ENCODE peak calls at places on chromosomes 13 and 19, in ten cellular contexts. B, D, M, T, I, K, U, C, X and W are unnamed samples.

GRCh38 chr19:14482112-14482941 is 7.2 kb upstream of the PTGER1 start:
- DNase-seq in B (no peak), D (no peak), M (no peak), T (no peak), I (no peak), K (no peak), U (no peak), C (no peak), X (no peak), W (no peak)

GRCh38 chr19:47348819-47349795 is at the start of gene DHX34:
- DNase-seq in B (peak), D (peak), M (peak), T (peak), I (peak), K (peak), U (peak), C (peak), X (peak), W (peak)

GRCh38 chr13:50513528-50513863 is 330.0 kb downstream of the DLEU7 start:
- DNase-seq in B (no peak), D (no peak), M (no peak), T (no peak), I (no peak), K (no peak), U (no peak), C (no peak), X (no peak), W (no peak)

GRCh38 chr19:57648336-57649003 is 15.5 kb downstream of the ZNF211 start:
- DNase-seq in B (no peak), D (no peak), M (no peak), T (no peak), I (no peak), K (no peak), U (peak), C (no peak), X (no peak), W (no peak)

GRCh38 chr13:51727634-51728274 is 76.2 kb downstream of the DHRS12 start:
- DNase-seq in B (no peak), D (no peak), M (no peak), T (no peak), I (no peak), K (no peak), U (no peak), C (no peak), X (no peak), W (no peak)

GRCh38 chr19:44823373-44823698 is 14.4 kb downstream of the BCAM start:
- DNase-seq in B (no peak), D (no peak), M (no peak), T (no peak), I (no peak), K (no peak), U (no peak), C (no peak), X (no peak), W (peak)

GRCh38 chr13:40786568-40786996 is 2.8 kb upstream of the SLC25A15 start:
- DNase-seq in B (no peak), D (no peak), M (no peak), T (no peak), I (peak), K (no peak), U (no peak), C (no peak), X (no peak), W (no peak)

GRCh38 chr13:83666126-83666525 is 216.1 kb downstream of the SLITRK1 start:
- DNase-seq in B (no peak), D (no peak), M (peak), T (no peak), I (peak), K (no peak), U (no peak), C (peak), X (no peak), W (no peak)

GRCh38 chr13:26335158-26335557 is 81.2 kb downstream of the CDK8 start:
- DNase-seq in B (no peak), D (no peak), M (no peak), T (no peak), I (no peak), K (no peak), U (no peak), C (no peak), X (no peak), W (no peak)

GRCh38 chr13:30982506-30982905 is 50.0 kb downstream of the TEX26 start:
- DNase-seq in B (no peak), D (no peak), M (no peak), T (no peak), I (no peak), K (no peak), U (no peak), C (no peak), X (no peak), W (no peak)

GRCh38 chr13:93535256-93535655 is 308.6 kb downstream of the GPC6 start:
- DNase-seq in B (no peak), D (no peak), M (no peak), T (no peak), I (peak), K (no peak), U (no peak), C (no peak), X (no peak), W (no peak)

GRCh38 chr13:106753241-106753640 is 185.3 kb upstream of the ARGLU1 start:
- DNase-seq in B (no peak), D (no peak), M (no peak), T (no peak), I (no peak), K (peak), U (no peak), C (no peak), X (no peak), W (no peak)

GRCh38 chr13:72537400-72537780 is 190.0 kb downstream of the MZT1 start:
- DNase-seq in B (no peak), D (no peak), M (no peak), T (no peak), I (no peak), K (no peak), U (no peak), C (no peak), X (no peak), W (no peak)

GRCh38 chr19:10106100-10106936 is at the start of gene PPAN:
- DNase-seq in B (peak), D (peak), M (peak), T (peak), I (peak), K (peak), U (peak), C (peak), X (peak), W (peak)

GRCh38 chr19:41373993-41374392 is 2.3 kb upstream of the TMEM91 start:
- DNase-seq in B (peak), D (no peak), M (peak), T (no peak), I (peak), K (no peak), U (peak), C (peak), X (peak), W (peak)

GRCh38 chr13:48485447-48485846 is 47.4 kb downstream of the RCBTB2 start:
- DNase-seq in B (no peak), D (no peak), M (no peak), T (no peak), I (no peak), K (no peak), U (no peak), C (no peak), X (no peak), W (no peak)

GRCh38 chr13:113122571-113123225 is at the start of gene F10:
- DNase-seq in B (no peak), D (peak), M (no peak), T (no peak), I (peak), K (peak), U (no peak), C (peak), X (no peak), W (peak)

GRCh38 chr13:71830736-71831135 is 36.3 kb downstream of the DACH1 start:
- DNase-seq in B (no peak), D (no peak), M (no peak), T (no peak), I (no peak), K (peak), U (no peak), C (no peak), X (no peak), W (no peak)

GRCh38 chr13:80428344-80429096 is 87.6 kb upstream of the SPRY2 start:
- DNase-seq in B (no peak), D (no peak), M (no peak), T (no peak), I (no peak), K (no peak), U (no peak), C (no peak), X (no peak), W (no peak)

GRCh38 chr19:6271721-6272410 is 7.9 kb downstream of the MLLT1 start:
- DNase-seq in B (no peak), D (peak), M (no peak), T (no peak), I (peak), K (peak), U (peak), C (no peak), X (peak), W (no peak)

GRCh38 chr19:57465680-57466381 is 8.9 kb upstream of the VN1R1 start:
- DNase-seq in B (no peak), D (no peak), M (no peak), T (no peak), I (peak), K (peak), U (peak), C (no peak), X (no peak), W (no peak)

GRCh38 chr13:89375839-89376238 is 1704.7 kb downstream of the SLITRK5 start:
- DNase-seq in B (no peak), D (no peak), M (no peak), T (peak), I (peak), K (no peak), U (no peak), C (peak), X (no peak), W (no peak)

GRCh38 chr13:85186646-85187045 is 612.6 kb downstream of the SLITRK6 start:
- DNase-seq in B (no peak), D (no peak), M (no peak), T (no peak), I (no peak), K (no peak), U (no peak), C (no peak), X (no peak), W (no peak)

GRCh38 chr19:49243129-49243528 is 81.9 kb downstream of the SLC6A16 start:
- DNase-seq in B (no peak), D (no peak), M (no peak), T (no peak), I (no peak), K (no peak), U (no peak), C (no peak), X (no peak), W (no peak)

GRCh38 chr19:31548941-31549340 is 199.7 kb upstream of the TSHZ3 start:
- DNase-seq in B (no peak), D (no peak), M (no peak), T (no peak), I (peak), K (peak), U (no peak), C (peak), X (no peak), W (no peak)

GRCh38 chr19:33233056-33233873 is 7.6 kb upstream of the SLC7A10 start:
- DNase-seq in B (no peak), D (no peak), M (no peak), T (no peak), I (no peak), K (no peak), U (no peak), C (no peak), X (no peak), W (no peak)

GRCh38 chr19:50207730-50208129 is 4.3 kb downstream of the MYH14 start:
- DNase-seq in B (no peak), D (no peak), M (no peak), T (no peak), I (no peak), K (no peak), U (no peak), C (no peak), X (no peak), W (no peak)

GRCh38 chr13:24651718-24652345 is 28.4 kb upstream of the ATP12A start:
- DNase-seq in B (no peak), D (no peak), M (no peak), T (no peak), I (no peak), K (no peak), U (no peak), C (no peak), X (no peak), W (no peak)

GRCh38 chr19:11551603-11552235 is 7.3 kb downstream of the ELOF1 start:
- DNase-seq in B (no peak), D (no peak), M (no peak), T (no peak), I (no peak), K (peak), U (no peak), C (no peak), X (no peak), W (no peak)

GRCh38 chr13:30866692-30867669 is 39.1 kb upstream of the MEDAG start:
- DNase-seq in B (no peak), D (no peak), M (no peak), T (no peak), I (no peak), K (no peak), U (no peak), C (no peak), X (no peak), W (no peak)

GRCh38 chr19:39375929-39376328 is 15.0 kb downstream of the PAF1 start:
- DNase-seq in B (no peak), D (no peak), M (no peak), T (no peak), I (no peak), K (no peak), U (no peak), C (no peak), X (no peak), W (no peak)

GRCh38 chr13:30173301-30173605 is 134.1 kb downstream of the KATNAL1 start:
- DNase-seq in B (no peak), D (no peak), M (no peak), T (no peak), I (no peak), K (peak), U (no peak), C (no peak), X (no peak), W (no peak)